ENCODE peak calls at places on chromosome 16, in seven cellular contexts. One of them, this sample, is unnamed.
A peak's percentile ranks its signal among the peaks of the same experiment; 100 is the strongest.

GRCh38 chr16:80041399-80041798 is 440.9 kb upstream of the MAF start:
- DNase-seq in NCI-H446: no peak
- DNase-seq in astrocyte of the spinal cord: no peak
- DNase-seq in NCI-H2171: no peak
- DNase-seq in lung microvascular endothelial cell: no peak
- DNase-seq in A549: no peak
- DNase-seq in HFF-Myc: no peak
- DNase-seq in this sample: no peak

GRCh38 chr16:15714393-15715172 is 64.5 kb downstream of the NDE1 start:
- DNase-seq in lung microvascular endothelial cell: no peak
- DNase-seq in NCI-H446: no peak
- DNase-seq in A549: no peak
- DNase-seq in HFF-Myc: no peak
- DNase-seq in astrocyte of the spinal cord: no peak
- DNase-seq in NCI-H2171: no peak
- DNase-seq in this sample: no peak

GRCh38 chr16:3793161-3793576 is 75.8 kb upstream of the TRAP1 start:
- DNase-seq in astrocyte of the spinal cord: peak; percentile 41
- DNase-seq in HFF-Myc: no peak
- DNase-seq in lung microvascular endothelial cell: peak; percentile 73
- DNase-seq in NCI-H2171: no peak
- DNase-seq in A549: no peak
- DNase-seq in NCI-H446: no peak
- DNase-seq in this sample: no peak

GRCh38 chr16:24094660-24095059 is 161.5 kb upstream of the CACNG3 start:
- DNase-seq in A549: no peak
- DNase-seq in NCI-H2171: no peak
- DNase-seq in lung microvascular endothelial cell: no peak
- DNase-seq in HFF-Myc: no peak
- DNase-seq in NCI-H446: no peak
- DNase-seq in astrocyte of the spinal cord: no peak
- DNase-seq in this sample: no peak

GRCh38 chr16:75761111-75761510 is 34.8 kb upstream of the CPHXL start:
- DNase-seq in astrocyte of the spinal cord: peak; percentile 22
- DNase-seq in NCI-H2171: no peak
- DNase-seq in lung microvascular endothelial cell: peak; percentile 8
- DNase-seq in A549: no peak
- DNase-seq in NCI-H446: peak; percentile 2
- DNase-seq in HFF-Myc: no peak
- DNase-seq in this sample: no peak

GRCh38 chr16:51431517-51432241 is 280.6 kb upstream of the SALL1 start:
- DNase-seq in lung microvascular endothelial cell: peak; percentile 61
- DNase-seq in NCI-H2171: no peak
- DNase-seq in astrocyte of the spinal cord: peak; percentile 98
- DNase-seq in HFF-Myc: peak; percentile 93
- DNase-seq in A549: peak; percentile 6
- DNase-seq in NCI-H446: no peak
- DNase-seq in this sample: peak; percentile 91

GRCh38 chr16:11431915-11432465 is 86.7 kb downstream of the RMI2 start:
- DNase-seq in lung microvascular endothelial cell: no peak
- DNase-seq in astrocyte of the spinal cord: no peak
- DNase-seq in NCI-H2171: no peak
- DNase-seq in NCI-H446: no peak
- DNase-seq in HFF-Myc: no peak
- DNase-seq in A549: no peak
- DNase-seq in this sample: no peak

GRCh38 chr16:27924411-27925118 is 138.9 kb downstream of the GSG1L start:
- DNase-seq in A549: no peak
- DNase-seq in NCI-H2171: no peak
- DNase-seq in lung microvascular endothelial cell: no peak
- DNase-seq in HFF-Myc: no peak
- DNase-seq in astrocyte of the spinal cord: no peak
- DNase-seq in NCI-H446: no peak
- DNase-seq in this sample: no peak